ENCODE peak calls at places on chromosomes 7 and 10, in ten cellular contexts. X is omental fat pad, Z is HCEC 1CT, V is GM19239, R is hepatic stellate cell, L is Caki2, H is Ammon's horn, P is brain microvascular endothelial cell, D is AG09309, C is GM04504. N is an unnamed sample.

GRCh38 chr10:13991353-13991752 is 339.4 kb downstream of the FRMD4A start:
- DNase-seq in L (no peak), P (no peak), D (no peak), Z (no peak), C (no peak), R (no peak), V (no peak), X (no peak), H (no peak), N (no peak)

GRCh38 chr10:15345450-15345849 is 25.6 kb downstream of the FAM171A1 start:
- DNase-seq in L (no peak), Z (no peak), R (no peak), H (no peak), D (no peak), X (no peak), C (no peak), V (no peak), P (no peak), N (no peak)

GRCh38 chr10:73529089-73529832 is 33.4 kb upstream of the PPP3CB start:
- DNase-seq in X (no peak), D (peak; percentile 59), P (peak; percentile 61), H (peak; percentile 90), L (peak; percentile 62), C (peak; percentile 55), V (peak; percentile 60), R (peak; percentile 68), Z (peak; percentile 81), N (peak; percentile 75)

GRCh38 chr7:32495298-32496051 is at the start of gene AVL9:
- DNase-seq in P (peak; percentile 94), C (peak; percentile 88), L (peak; percentile 90), D (peak; percentile 80), R (peak; percentile 94), V (peak; percentile 72), H (peak; percentile 98), Z (peak; percentile 96), X (peak; percentile 83), N (peak; percentile 93)

GRCh38 chr10:73553316-73553715 is 37.8 kb downstream of the USP54 start:
- DNase-seq in R (no peak), L (no peak), C (no peak), V (no peak), P (no peak), Z (no peak), H (peak; percentile 96), X (no peak), D (no peak), N (no peak)

GRCh38 chr10:77965294-77965693 is 38.7 kb upstream of the DLG5 start:
- DNase-seq in V (no peak), H (no peak), X (no peak), Z (peak; percentile 74), L (no peak), D (peak; percentile 57), R (peak; percentile 29), P (peak; percentile 89), C (peak; percentile 77), N (peak; percentile 51)

GRCh38 chr10:113108180-113108835 is 158.3 kb downstream of the TCF7L2 start:
- DNase-seq in Z (no peak), V (no peak), L (no peak), P (no peak), X (no peak), R (no peak), C (no peak), H (no peak), D (no peak), N (no peak)

GRCh38 chr10:129840196-129840590 is 123.9 kb downstream of the EBF3 start:
- DNase-seq in R (no peak), H (no peak), X (no peak), L (no peak), C (no peak), Z (no peak), V (no peak), D (no peak), P (no peak), N (no peak)

GRCh38 chr7:98802781-98803110 is 67.1 kb downstream of the TMEM130 start:
- DNase-seq in L (no peak), R (no peak), D (no peak), X (no peak), H (no peak), Z (no peak), C (no peak), V (peak; percentile 24), P (no peak), N (no peak)

GRCh38 chr10:13340626-13341370 is 7.3 kb downstream of the SEPHS1 start:
- DNase-seq in P (no peak), L (no peak), R (no peak), V (peak; percentile 63), C (no peak), Z (no peak), H (no peak), X (no peak), D (no peak), N (no peak)

GRCh38 chr7:525740-526139 is 6.1 kb upstream of the PDGFA start:
- DNase-seq in L (no peak), C (no peak), D (no peak), V (no peak), X (no peak), R (no peak), Z (no peak), P (no peak), H (no peak), N (no peak)

GRCh38 chr7:30074422-30075030 is 46.3 kb downstream of the PLEKHA8 start:
- DNase-seq in X (no peak), V (no peak), D (no peak), P (no peak), R (no peak), Z (peak; percentile 57), C (no peak), H (peak; percentile 43), L (peak; percentile 14), N (peak; percentile 33)

GRCh38 chr7:121157341-121157751 is 168.8 kb downstream of the CPED1 start:
- DNase-seq in X (no peak), R (no peak), H (no peak), P (no peak), L (no peak), C (no peak), V (no peak), Z (no peak), D (no peak), N (no peak)

GRCh38 chr10:102780246-102780645 is 36.5 kb downstream of the WBP1L start:
- DNase-seq in P (no peak), C (no peak), D (no peak), L (no peak), Z (peak; percentile 79), R (no peak), X (no peak), H (no peak), V (no peak), N (no peak)

GRCh38 chr10:113454341-113455061 is 98.4 kb upstream of the HABP2 start:
- DNase-seq in X (no peak), P (peak; percentile 33), R (peak; percentile 24), C (no peak), L (peak; percentile 11), Z (peak; percentile 11), H (peak; percentile 25), V (peak; percentile 9), D (no peak), N (no peak)

GRCh38 chr10:62045765-62046521 is 144.4 kb downstream of the ARID5B start:
- DNase-seq in X (no peak), H (no peak), C (peak; percentile 76), L (peak; percentile 87), R (peak; percentile 32), V (no peak), D (peak; percentile 91), P (peak; percentile 93), Z (peak; percentile 92), N (peak; percentile 72)

GRCh38 chr10:2111936-2112335 is 374.6 kb upstream of the ADARB2 start:
- DNase-seq in X (no peak), P (peak; percentile 6), H (no peak), Z (no peak), V (no peak), L (peak; percentile 100), D (no peak), C (no peak), R (no peak), N (no peak)

GRCh38 chr10:44902838-44903545 is 8.1 kb upstream of the TMEM72 start:
- DNase-seq in X (no peak), H (no peak), D (no peak), C (no peak), P (no peak), L (no peak), V (no peak), R (no peak), Z (no peak), N (no peak)

GRCh38 chr7:54705436-54705835 is 53.6 kb downstream of the SEC61G start:
- DNase-seq in L (peak; percentile 87), P (peak; percentile 31), H (peak; percentile 28), C (peak; percentile 1), V (no peak), X (no peak), Z (peak; percentile 23), D (peak; percentile 23), R (no peak), N (peak; percentile 21)

GRCh38 chr10:120827251-120827875 is 23.8 kb upstream of the WDR11 start:
- DNase-seq in L (no peak), R (no peak), X (no peak), C (no peak), V (no peak), D (no peak), H (no peak), Z (no peak), P (no peak), N (no peak)

GRCh38 chr10:130357226-130357625 is 221.0 kb downstream of the GLRX3 start:
- DNase-seq in C (no peak), P (no peak), H (no peak), L (no peak), V (no peak), X (no peak), D (no peak), R (no peak), Z (no peak), N (no peak)

GRCh38 chr10:102072867-102073527 is 7.8 kb downstream of the HPS6 start:
- DNase-seq in L (peak; percentile 64), P (peak; percentile 77), R (peak; percentile 81), C (no peak), H (peak; percentile 91), V (peak; percentile 76), X (peak; percentile 95), Z (peak; percentile 63), D (peak; percentile 41), N (peak; percentile 66)

GRCh38 chr7:33722383-33723096 is 182.8 kb upstream of the BMPER start:
- DNase-seq in R (peak; percentile 79), C (no peak), D (no peak), L (peak; percentile 99), P (peak; percentile 68), Z (peak; percentile 87), X (no peak), H (no peak), V (no peak), N (peak; percentile 49)

GRCh38 chr10:80136134-80136571 is 3.6 kb downstream of the PLAC9 start:
- DNase-seq in R (peak; percentile 80), H (no peak), V (no peak), D (peak; percentile 84), P (peak; percentile 58), X (peak; percentile 47), Z (peak; percentile 85), C (peak; percentile 83), L (no peak), N (peak; percentile 96)

GRCh38 chr10:86521620-86522384 is at the start of gene WAPL:
- DNase-seq in R (peak; percentile 99), C (peak; percentile 87), D (peak; percentile 59), Z (peak; percentile 95), X (peak; percentile 78), L (peak; percentile 93), P (peak; percentile 87), H (peak; percentile 97), V (peak; percentile 93), N (peak; percentile 80)

GRCh38 chr10:29712108-29712507 is 77.3 kb upstream of the SVIL start:
- DNase-seq in R (no peak), H (no peak), P (no peak), C (no peak), D (no peak), L (peak; percentile 77), V (no peak), X (no peak), Z (no peak), N (no peak)

GRCh38 chr7:32501522-32501921 is 6.2 kb downstream of the AVL9 start:
- DNase-seq in H (no peak), L (no peak), P (no peak), X (no peak), V (no peak), C (no peak), R (peak; percentile 44), Z (peak; percentile 91), D (no peak), N (peak; percentile 13)

GRCh38 chr10:5523796-5524574 is 776 bp upstream of the CALML3 start:
- DNase-seq in D (no peak), C (no peak), Z (no peak), R (no peak), L (no peak), X (no peak), P (no peak), V (no peak), H (no peak), N (no peak)